ENCODE peak calls at places on chromosomes 6 and 20, in four cellular contexts. U is SJSA1, H is GM23248, I is left ventricle myocardium inferior. B is an unnamed sample.

GRCh38 chr6:129314575-129314974 is 395.4 kb downstream of the ARHGAP18 start:
- DNase-seq in U (no peak), I (peak; percentile 38), H (no peak), B (no peak)

GRCh38 chr6:153090241-153090930 is 40.7 kb downstream of the RGS17 start:
- DNase-seq in U (peak; percentile 76), I (no peak), H (peak; percentile 89), B (no peak)

GRCh38 chr6:159168536-159169192 is 536 bp upstream of the FNDC1 start:
- DNase-seq in I (peak; percentile 47), U (peak; percentile 73), H (peak; percentile 23), B (peak; percentile 39)

GRCh38 chr20:7637184-7637583 is 303.1 kb downstream of the HAO1 start:
- DNase-seq in I (no peak), H (peak; percentile 4), U (peak; percentile 12), B (no peak)

GRCh38 chr20:17795003-17795402 is 95.2 kb downstream of the BANF2 start:
- DNase-seq in U (no peak), H (no peak), I (no peak), B (no peak)

GRCh38 chr6:54431466-54431865 is 123.2 kb downstream of the TINAG start:
- DNase-seq in I (no peak), H (peak; percentile 46), U (no peak), B (no peak)

GRCh38 chr20:52118696-52119095 is 72.9 kb downstream of the ZFP64 start:
- DNase-seq in I (no peak), H (no peak), U (no peak), B (no peak)

GRCh38 chr20:60490184-60490583 is 532.0 kb downstream of the CDH26 start:
- DNase-seq in I (no peak), H (no peak), U (no peak), B (no peak)

GRCh38 chr6:161228096-161228495 is 45.8 kb downstream of the AGPAT4 start:
- DNase-seq in I (no peak), H (peak; percentile 87), U (no peak), B (no peak)

GRCh38 chr6:143290206-143290605 is 160.3 kb downstream of the ADAT2 start:
- DNase-seq in H (no peak), U (no peak), I (no peak), B (no peak)

GRCh38 chr6:44126320-44127149 is 717 bp downstream of the MRPL14 start:
- DNase-seq in U (peak; percentile 62), H (peak; percentile 86), I (peak; percentile 30), B (peak; percentile 39)

GRCh38 chr20:3839328-3839727 is 7.3 kb upstream of the MAVS start:
- DNase-seq in I (no peak), H (no peak), U (no peak), B (no peak)

GRCh38 chr6:1749041-1749440 is 139.3 kb downstream of the FOXC1 start:
- DNase-seq in I (no peak), U (no peak), H (no peak), B (no peak)

GRCh38 chr6:147903321-147903720 is 394.8 kb downstream of the SAMD5 start:
- DNase-seq in U (no peak), I (no peak), H (no peak), B (no peak)

GRCh38 chr6:153130515-153131036 is 506 bp downstream of the RGS17 start:
- DNase-seq in U (no peak), I (no peak), H (peak; percentile 46), B (peak; percentile 35)

GRCh38 chr6:145744619-145745018 is 9.3 kb upstream of the EPM2A start:
- DNase-seq in H (no peak), I (no peak), U (no peak), B (no peak)

GRCh38 chr6:159726196-159726917 is 949 bp upstream of the WTAP start:
- DNase-seq in H (no peak), U (no peak), I (no peak), B (no peak)

GRCh38 chr6:167747645-167748044 is 79.1 kb upstream of the AFDN start:
- DNase-seq in I (no peak), H (no peak), U (no peak), B (no peak)

GRCh38 chr6:44052419-44053011 is 74.7 kb downstream of the MRPL14 start:
- DNase-seq in U (no peak), H (peak; percentile 81), I (no peak), B (no peak)

GRCh38 chr6:36235309-36235708 is 34.6 kb upstream of the PNPLA1 start:
- DNase-seq in H (peak; percentile 12), I (no peak), U (no peak), B (no peak)

GRCh38 chr20:1816384-1817381 is 78.5 kb upstream of the SIRPA start:
- DNase-seq in I (no peak), U (peak; percentile 82), H (peak; percentile 94), B (no peak)

GRCh38 chr6:28353981-28354676 is 4.4 kb downstream of the ZKSCAN3 start:
- DNase-seq in U (peak; percentile 77), I (peak; percentile 30), H (peak; percentile 54), B (no peak)

GRCh38 chr6:105519954-105520353 is 117.1 kb upstream of the PREP start:
- DNase-seq in I (no peak), U (no peak), H (no peak), B (no peak)

GRCh38 chr20:21162631-21163030 is 36.7 kb downstream of the KIZ start:
- DNase-seq in U (no peak), I (no peak), H (no peak), B (no peak)

GRCh38 chr6:8743146-8743745 is 307.9 kb upstream of the SLC35B3 start:
- DNase-seq in U (peak; percentile 6), H (no peak), I (no peak), B (no peak)

GRCh38 chr6:130676077-130676772 is 151.0 kb upstream of the SMLR1 start:
- DNase-seq in U (no peak), H (no peak), I (no peak), B (no peak)

GRCh38 chr20:2236266-2236665 is 59.5 kb upstream of the TGM3 start:
- DNase-seq in I (no peak), U (peak; percentile 23), H (no peak), B (no peak)

GRCh38 chr20:57425150-57426013 is 34.2 kb downstream of the RBM38 start:
- DNase-seq in U (no peak), I (no peak), H (no peak), B (no peak)

GRCh38 chr6:84464471-84464870 is 237.0 kb upstream of the CEP162 start:
- DNase-seq in H (no peak), U (no peak), I (no peak), B (no peak)

GRCh38 chr6:32936247-32937152 is 4.3 kb downstream of the HLA-DMB start:
- DNase-seq in H (no peak), U (no peak), I (no peak), B (no peak)

GRCh38 chr6:132624175-132624574 is at the start of gene TAAR2:
- DNase-seq in I (no peak), U (no peak), H (no peak), B (no peak)

GRCh38 chr6:22716721-22717120 is 147.4 kb downstream of the HDGFL1 start:
- DNase-seq in U (no peak), I (no peak), H (no peak), B (no peak)

GRCh38 chr6:57182017-57182432 is 9.9 kb downstream of the BAG2 start:
- DNase-seq in H (no peak), I (no peak), U (no peak), B (no peak)

GRCh38 chr6:160221423-160221822 is 37.2 kb downstream of the SLC22A2 start:
- DNase-seq in I (no peak), H (no peak), U (no peak), B (no peak)

GRCh38 chr6:48071833-48072232 is 39.2 kb downstream of the PTCHD4 start:
- DNase-seq in U (no peak), I (no peak), H (no peak), B (no peak)

GRCh38 chr6:163814494-163815364 is 400.2 kb downstream of the QKI start:
- DNase-seq in H (peak; percentile 87), I (no peak), U (peak; percentile 33), B (no peak)
- H3K4me3 ChIP-seq in H (no peak overlapping the region), I (no peak overlapping the region), U (no peak overlapping the region), B (no peak overlapping the region)

GRCh38 chr6:17360564-17360963 is 32.8 kb upstream of the CAP2 start:
- DNase-seq in I (no peak), U (no peak), H (no peak), B (no peak)
- H3K36me3 ChIP-seq in I (no peaks in the 10 kb centered on the region), U (no peaks in the 10 kb centered on the region), H (no peaks in the 10 kb centered on the region), B (no peaks in the 10 kb centered on the region)

GRCh38 chr6:158016571-158017383 is 35.1 kb downstream of the SYNJ2 start:
- DNase-seq in I (peak; percentile 11), U (no peak), H (peak; percentile 54), B (no peak)

GRCh38 chr6:158017621-158018369 is 36.1 kb downstream of the SYNJ2 start:
- DNase-seq in H (no peak), U (no peak), I (peak; percentile 12), B (no peak)

GRCh38 chr6:158019416-158019815 is 37.8 kb downstream of the SYNJ2 start:
- DNase-seq in H (no peak), I (peak; percentile 8), U (no peak), B (no peak)

GRCh38 chr6:158018851-158019361 is 37.2 kb downstream of the SYNJ2 start:
- DNase-seq in U (no peak), H (peak; percentile 53), I (peak; percentile 12), B (no peak)

DNA sequence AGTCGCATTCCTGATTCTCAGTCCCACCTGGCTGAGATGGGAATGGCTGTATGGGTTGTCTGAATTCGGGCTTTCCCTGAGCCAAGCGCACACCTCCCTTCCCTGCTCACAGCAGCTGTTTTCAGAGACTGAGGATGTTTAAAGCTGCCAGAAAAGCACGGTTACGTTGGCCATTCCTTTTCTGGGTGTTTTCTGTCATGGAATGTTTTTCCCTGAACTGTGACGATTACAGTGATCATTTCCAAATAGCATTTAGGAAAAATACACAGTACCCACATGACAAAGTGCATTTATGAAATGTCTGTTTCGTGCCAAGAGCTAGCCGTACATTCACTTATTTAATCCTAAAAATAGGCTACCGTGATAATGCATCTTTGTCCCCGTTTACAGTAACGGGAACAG is 36.7 kb downstream of the SYNJ2 start:
- DNase-seq in H (no peak), I (peak; percentile 7), U (no peak), B (no peak)
- H3K4me3 ChIP-seq in H (no peak overlapping the region), I (peak overlapping the region; percentile 13), U (no peak overlapping the region), B (no peak overlapping the region)

DNA sequence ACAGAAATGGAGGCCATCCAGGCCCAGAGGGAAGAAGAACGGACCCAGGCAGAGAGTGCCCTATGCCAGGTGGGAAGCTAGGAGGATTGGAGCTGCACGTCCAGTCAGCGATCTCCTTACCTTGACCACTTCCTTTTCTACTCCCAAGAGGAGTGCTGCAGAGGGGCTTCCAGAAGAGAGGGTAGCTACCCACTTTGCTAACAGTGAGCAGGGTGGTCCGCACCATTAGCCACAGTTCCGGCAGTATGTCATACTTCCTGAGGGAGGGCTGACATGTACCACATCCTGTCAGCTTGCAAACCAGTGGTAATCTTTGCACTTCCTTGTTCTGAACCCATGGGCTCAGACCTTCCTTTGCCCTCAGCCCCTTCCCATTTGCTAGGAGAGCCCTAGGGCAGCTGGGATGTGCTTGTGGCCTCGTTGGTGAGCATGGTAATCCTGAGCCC is 35.4 kb downstream of the CEP250 start:
- DNase-seq in H (no peak), I (no peak), U (no peak), B (no peak)
- H3K36me3 ChIP-seq in H (peaks cover 13% of the 10 kb centered on the region), I (peaks cover 91% of the 10 kb centered on the region), U (peaks cover 46% of the 10 kb centered on the region), B (peaks cover 61% of the 10 kb centered on the region)

DNA sequence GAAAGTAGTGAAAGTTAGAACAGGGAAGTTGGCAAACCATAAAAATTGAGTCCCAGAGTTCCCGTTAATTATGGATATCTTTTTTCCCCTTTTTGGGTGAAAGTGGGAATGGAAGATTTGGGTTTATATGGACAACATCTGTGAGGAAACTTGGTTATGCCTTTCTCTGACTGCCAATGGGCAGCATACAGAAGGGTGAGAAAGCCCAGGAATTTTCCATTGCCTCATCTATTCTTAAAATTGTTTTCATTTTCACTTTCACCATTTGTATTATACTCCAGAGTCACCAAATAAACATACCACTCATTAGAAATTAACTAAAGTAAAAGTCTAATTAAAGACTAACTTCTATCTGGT is 35.6 kb upstream of the MYB start:
- DNase-seq in I (no peak), H (peak; percentile 17), U (no peak), B (no peak)
- H3K4me3 ChIP-seq in I (no peak overlapping the region), H (no peak overlapping the region), U (no peak overlapping the region), B (no peak overlapping the region)

B was measured in HAP-1.